ENCODE peak calls at places on chromosomes 4 and X, in six cellular contexts. V, E, F, R, J and Y are unnamed samples.
A peak's percentile ranks its signal among the peaks of the same experiment; 100 is the strongest.

GRCh38 chr4:34309356-34309900 is 1934.9 kb downstream of the ARAP2 start:
- DNase-seq in V (no peak), E (no peak), F (no peak), R (no peak), J (no peak), Y (no peak)

GRCh38 chr4:95153182-95153581 is 395.4 kb downstream of the BMPR1B start:
- DNase-seq in V (no peak), E (no peak), F (no peak), R (no peak), J (no peak), Y (no peak)

GRCh38 chr4:156974264-156974663 is 2.7 kb upstream of the PDGFC start:
- DNase-seq in V (peak; percentile 65), E (no peak), F (peak; percentile 41), R (no peak), J (no peak), Y (no peak)

GRCh38 chrX:153398275-153398960 is 2.7 kb downstream of the PNMA6E start:
- DNase-seq in V (no peak), E (no peak), F (no peak), R (no peak), J (no peak), Y (no peak)

GRCh38 chr4:76539979-76540378 is 105.0 kb downstream of the SHROOM3 start:
- DNase-seq in V (peak; percentile 59), E (no peak), F (no peak), R (no peak), J (no peak), Y (no peak)

GRCh38 chrX:86195343-86195742 is 47.1 kb downstream of the DACH2 start:
- DNase-seq in V (no peak), E (no peak), F (no peak), R (no peak), J (no peak), Y (no peak)

GRCh38 chr4:48262926-48263325 is 6.7 kb downstream of the TEC start:
- DNase-seq in V (no peak), E (no peak), F (no peak), R (no peak), J (no peak), Y (no peak)

GRCh38 chr4:55181606-55182005 is 56.2 kb upstream of the KDR start:
- DNase-seq in V (no peak), E (no peak), F (no peak), R (no peak), J (no peak), Y (no peak)

GRCh38 chrX:10447577-10448214 is 172.7 kb downstream of the MID1 start:
- DNase-seq in V (no peak), E (no peak), F (no peak), R (no peak), J (no peak), Y (no peak)

GRCh38 chrX:28920554-28920953 is 333.3 kb downstream of the IL1RAPL1 start:
- DNase-seq in V (no peak), E (no peak), F (no peak), R (no peak), J (no peak), Y (no peak)

GRCh38 chr4:42671431-42672194 is 14.7 kb upstream of the ATP8A1 start:
- DNase-seq in V (no peak), E (peak; percentile 12), F (no peak), R (no peak), J (no peak), Y (no peak)

GRCh38 chrX:84046403-84046984 is 141.5 kb downstream of the RPS6KA6 start:
- DNase-seq in V (no peak), E (no peak), F (no peak), R (no peak), J (peak; percentile 2), Y (peak; percentile 71)

GRCh38 chrX:115690554-115691216 is 129.7 kb downstream of the PLS3 start:
- DNase-seq in V (peak; percentile 70), E (peak; percentile 1), F (peak; percentile 77), R (no peak), J (no peak), Y (peak; percentile 94)

GRCh38 chr4:40546506-40546905 is 83.2 kb downstream of the RBM47 start:
- DNase-seq in V (no peak), E (no peak), F (no peak), R (no peak), J (no peak), Y (no peak)

GRCh38 chr4:36011381-36011780 is 232.9 kb downstream of the ARAP2 start:
- DNase-seq in V (no peak), E (no peak), F (no peak), R (no peak), J (no peak), Y (no peak)

GRCh38 chr4:166400270-166400894 is 527.3 kb downstream of the TLL1 start:
- DNase-seq in V (no peak), E (no peak), F (no peak), R (no peak), J (no peak), Y (no peak)

GRCh38 chr4:25180524-25181131 is 20.4 kb upstream of the SEPSECS start:
- DNase-seq in V (no peak), E (no peak), F (no peak), R (no peak), J (no peak), Y (no peak)

GRCh38 chr4:81040175-81040659 is 9.7 kb downstream of the BMP3 start:
- DNase-seq in V (no peak), E (no peak), F (no peak), R (no peak), J (no peak), Y (no peak)

GRCh38 chr4:153260152-153260551 is 55.9 kb downstream of the TRIM2 start:
- DNase-seq in V (no peak), E (no peak), F (no peak), R (no peak), J (no peak), Y (peak; percentile 64)

GRCh38 chr4:28636971-28637370 is 1776.3 kb downstream of the STIM2 start:
- DNase-seq in V (no peak), E (no peak), F (no peak), R (no peak), J (no peak), Y (no peak)

GRCh38 chr4:173417833-173418232 is 18.9 kb upstream of the SCRG1 start:
- DNase-seq in V (no peak), E (no peak), F (no peak), R (no peak), J (no peak), Y (no peak)

GRCh38 chr4:153643406-153644016 is 40.6 kb upstream of the TLR2 start:
- DNase-seq in V (peak; percentile 18), E (no peak), F (no peak), R (no peak), J (no peak), Y (no peak)

GRCh38 chr4:189463734-189464133 is 476.9 kb upstream of the FRG1 start:
- DNase-seq in V (no peak), E (no peak), F (no peak), R (no peak), J (no peak), Y (no peak)

GRCh38 chrX:120213438-120214265 is 37.0 kb upstream of the ZBTB33 start:
- DNase-seq in V (peak; percentile 1), E (peak; percentile 16), F (peak; percentile 7), R (no peak), J (no peak), Y (peak; percentile 87)

GRCh38 chr4:153521995-153522799 is 56.0 kb downstream of the TMEM131L start:
- DNase-seq in V (no peak), E (peak; percentile 30), F (no peak), R (no peak), J (peak; percentile 50), Y (peak; percentile 76)

GRCh38 chr4:182874158-182874855 is 42.9 kb downstream of the DCTD start:
- DNase-seq in V (no peak), E (no peak), F (no peak), R (no peak), J (no peak), Y (no peak)

GRCh38 chr4:188336891-188337290 is 197.7 kb downstream of the TRIML1 start:
- DNase-seq in V (no peak), E (no peak), F (no peak), R (no peak), J (no peak), Y (no peak)

GRCh38 chr4:3031357-3032064 is 42.8 kb downstream of the HTT-AS start:
- DNase-seq in V (no peak), E (no peak), F (no peak), R (no peak), J (no peak), Y (no peak)

GRCh38 chr4:169565606-169566351 is 46.6 kb downstream of the NEK1 start:
- DNase-seq in V (no peak), E (no peak), F (no peak), R (no peak), J (no peak), Y (no peak)

GRCh38 chrX:17075004-17075403 is 128.5 kb downstream of the REPS2 start:
- DNase-seq in V (no peak), E (no peak), F (no peak), R (no peak), J (no peak), Y (no peak)

GRCh38 chrX:148632444-148632843 is 132.0 kb downstream of the AFF2 start:
- DNase-seq in V (no peak), E (no peak), F (no peak), R (no peak), J (no peak), Y (no peak)

GRCh38 chr4:101856149-101856548 is 65.6 kb downstream of the BANK1 start:
- DNase-seq in V (no peak), E (no peak), F (no peak), R (no peak), J (no peak), Y (no peak)